ENCODE peak calls at places on chromosomes 4 and X, in nine cellular contexts. F, Y, L, N, M, P, C, D and O are unnamed samples. For H3K4me1, the result is how much of the 10 kb centered on the place peaks cover.

GRCh38 chrX:50893466-50893865 is 17.1 kb upstream of the BMP15 start:
- DNase-seq in F (no peak), Y (peak), L (no peak), N (no peak), M (no peak), P (no peak), C (no peak), D (no peak), O (no peak)

GRCh38 chr4:148007303-148007702 is 275.4 kb downstream of the ARHGAP10 start:
- DNase-seq in F (no peak), Y (peak), L (peak), N (no peak), M (peak), P (no peak), C (no peak), D (no peak), O (no peak)

GRCh38 chr4:141388483-141388882 is 167.8 kb downstream of the ZNF330 start:
- DNase-seq in F (no peak), Y (peak), L (peak), N (no peak), M (no peak), P (no peak), C (no peak), D (no peak), O (no peak)

GRCh38 chr4:26233350-26233749 is 87.5 kb upstream of the RBPJ start:
- DNase-seq in F (no peak), Y (no peak), L (no peak), N (no peak), M (no peak), P (no peak), C (no peak), D (no peak), O (no peak)

GRCh38 chrX:125681507-125681906 is 361.8 kb downstream of the TEX13C start:
- DNase-seq in F (no peak), Y (no peak), L (no peak), N (no peak), M (no peak), P (no peak), C (no peak), D (no peak), O (no peak)

GRCh38 chr4:144599621-144600020 is 46.3 kb upstream of the HHIP start:
- DNase-seq in F (no peak), Y (no peak), L (peak), N (no peak), M (no peak), P (no peak), C (no peak), D (no peak), O (no peak)

GRCh38 chrX:119391279-119391678 is 7.9 kb upstream of the SLC25A43 start:
- DNase-seq in F (no peak), Y (peak), L (peak), N (no peak), M (peak), P (peak), C (no peak), D (no peak), O (no peak)

GRCh38 chrX:47234583-47234982 is 1.8 kb downstream of the USP11 start:
- DNase-seq in F (no peak), Y (peak), L (peak), N (no peak), M (no peak), P (no peak), C (no peak), D (no peak), O (no peak)

GRCh38 chr4:175229154-175229553 is 311.0 kb downstream of the ADAM29 start:
- DNase-seq in F (no peak), Y (no peak), L (no peak), N (no peak), M (no peak), P (no peak), C (no peak), D (no peak), O (no peak)

GRCh38 chr4:57048590-57049304 is 61.4 kb downstream of the IGFBP7 start:
- DNase-seq in F (no peak), Y (peak), L (peak), N (no peak), M (no peak), P (no peak), C (no peak), D (no peak), O (no peak)

GRCh38 chr4:182142146-182143085 is 100.8 kb upstream of the TENM3 start:
- DNase-seq in F (peak), Y (peak), L (peak), N (no peak), M (no peak), P (no peak), C (no peak), D (no peak), O (no peak)

GRCh38 chr4:153205028-153205648 is 895 bp downstream of the TRIM2 start:
- DNase-seq in F (no peak), Y (no peak), L (no peak), N (peak), M (no peak), P (no peak), C (no peak), D (no peak), O (peak)

GRCh38 chr4:137934921-137935320 is 307.2 kb downstream of the SLC7A11 start:
- DNase-seq in F (no peak), Y (no peak), L (no peak), N (no peak), M (no peak), P (no peak), C (no peak), D (no peak), O (no peak)

GRCh38 chr4:113433536-113434246 is 327.8 kb downstream of the CAMK2D start:
- DNase-seq in F (no peak), Y (no peak), L (no peak), N (no peak), M (no peak), P (no peak), C (no peak), D (no peak), O (no peak)

GRCh38 chrX:107135076-107135964 is 16.7 kb upstream of the RBM41 start:
- DNase-seq in F (no peak), Y (peak), L (peak), N (no peak), M (peak), P (no peak), C (no peak), D (no peak), O (no peak)

GRCh38 chr4:40241026-40241425 is 44.2 kb downstream of the RHOH start:
- DNase-seq in F (no peak), Y (no peak), L (no peak), N (no peak), M (no peak), P (no peak), C (no peak), D (no peak), O (no peak)

GRCh38 chrX:25442501-25442900 is 426.7 kb upstream of the ARX start:
- DNase-seq in F (no peak), Y (no peak), L (no peak), N (no peak), M (no peak), P (no peak), C (no peak), D (no peak), O (no peak)

GRCh38 chrX:47936224-47936939 is 67.4 kb downstream of the ZNF182 start:
- DNase-seq in F (peak), Y (no peak), L (no peak), N (no peak), M (no peak), P (peak), C (no peak), D (no peak), O (no peak)

GRCh38 chrX:110145854-110146253 is 142.9 kb downstream of the TMEM164 start:
- DNase-seq in F (no peak), Y (peak), L (peak), N (no peak), M (peak), P (peak), C (no peak), D (no peak), O (peak)

GRCh38 chr4:30641345-30641744 is 78.8 kb upstream of the PCDH7 start:
- DNase-seq in F (no peak), Y (no peak), L (no peak), N (no peak), M (no peak), P (no peak), C (no peak), D (no peak), O (no peak)

GRCh38 chr4:156193800-156194199 is 240.1 kb upstream of the CTSO start:
- DNase-seq in F (no peak), Y (no peak), L (peak), N (no peak), M (no peak), P (peak), C (no peak), D (no peak), O (no peak)

GRCh38 chrX:154021131-154021611 is 1.5 kb upstream of the IRAK1 start:
- DNase-seq in F (no peak), Y (no peak), L (peak), N (no peak), M (no peak), P (no peak), C (no peak), D (no peak), O (no peak)

GRCh38 chr4:146329042-146329716 is 114.8 kb downstream of the REELD1 start:
- DNase-seq in F (no peak), Y (peak), L (peak), N (no peak), M (no peak), P (no peak), C (no peak), D (no peak), O (no peak)

GRCh38 chr4:112510468-112511293 is 5.3 kb downstream of the NEUROG2 start:
- DNase-seq in F (no peak), Y (no peak), L (no peak), N (no peak), M (no peak), P (no peak), C (no peak), D (no peak), O (no peak)

GRCh38 chrX:72254835-72255234 is 16.0 kb upstream of the ERCC6L start:
- DNase-seq in F (no peak), Y (no peak), L (no peak), N (no peak), M (no peak), P (no peak), C (no peak), D (no peak), O (no peak)

GRCh38 chrX:72255445-72255844 is 16.6 kb upstream of the ERCC6L start:
- DNase-seq in F (no peak), Y (no peak), L (no peak), N (no peak), M (no peak), P (no peak), C (no peak), D (no peak), O (no peak)

GRCh38 chrX:72255864-72256263 is 17.0 kb upstream of the ERCC6L start:
- DNase-seq in F (no peak), Y (no peak), L (no peak), N (no peak), M (no peak), P (no peak), C (no peak), D (no peak), O (no peak)

GRCh38 chrX:72260448-72260847 is 16.6 kb downstream of the RPS4X start:
- DNase-seq in F (no peak), Y (no peak), L (no peak), N (no peak), M (no peak), P (no peak), C (no peak), D (no peak), O (no peak)

DNA sequence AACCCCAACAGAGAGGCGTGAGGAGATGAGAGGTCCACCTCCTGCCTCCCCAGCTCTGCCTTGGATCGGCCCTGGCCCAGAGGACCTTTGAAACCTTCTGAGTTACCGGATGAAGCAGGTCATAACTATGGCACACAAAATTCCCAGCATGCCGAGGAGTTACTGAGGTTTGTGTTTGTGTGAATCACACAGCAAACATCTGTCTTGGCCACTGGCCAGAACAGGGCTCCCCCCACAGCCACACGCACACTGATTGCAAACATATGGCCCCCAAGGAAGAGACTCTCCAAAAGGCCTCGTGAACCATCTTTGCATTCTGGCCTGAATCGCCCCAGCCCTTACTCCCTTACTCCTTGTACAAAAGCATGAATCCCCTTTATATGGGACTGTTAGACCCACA is 18.9 kb downstream of the RPS4X start:
- DNase-seq in F (no peak), Y (no peak), L (peak), N (no peak), M (peak), P (no peak), C (no peak), D (no peak), O (no peak)
- H3K27ac ChIP-seq in F (no peak), Y (no peak), L (peak), N (no peak), M (peak), P (no peak), C (no peak), D (no peak), O (no peak)

GRCh38 chr4:5755161-5755560 is 44.2 kb downstream of the EVC start:
- DNase-seq in F (no peak), Y (no peak), L (no peak), N (no peak), M (no peak), P (no peak), C (no peak), D (no peak), O (no peak)
- H3K4me1 ChIP-seq in F (under half), Y (under half), L (under half), N (under half), M (under half), P (under half), C (under half), D (under half), O (under half)

GRCh38 chrX:24169211-24169610 is 19.7 kb downstream of the ZFX start:
- DNase-seq in F (no peak), Y (no peak), L (no peak), N (no peak), M (no peak), P (no peak), C (no peak), D (no peak), O (no peak)
- H3K4me3 ChIP-seq in F (no peak), Y (no peak), L (no peak), N (no peak), M (no peak), P (no peak), C (no peak), D (no peak), O (no peak)

GRCh38 chr4:185730849-185731608 is 81.0 kb downstream of the SORBS2 start:
- DNase-seq in F (no peak), Y (peak), L (no peak), N (no peak), M (no peak), P (peak), C (no peak), D (no peak), O (no peak)
- H3K27ac ChIP-seq in F (no peak), Y (peak), L (no peak), N (no peak), M (no peak), P (peak), C (peak), D (no peak), O (no peak)